ENCODE peak calls at places on chromosomes 6 and 20, in four cellular contexts. U is HepG2, I is K562, W is SK-N-SH. D is an unnamed sample.

GRCh38 chr6:142542704-142543233 is 241.0 kb downstream of the ADGRG6 start:
- DNase-seq in U (no peak), I (peak), W (no peak), D (no peak)

GRCh38 chr6:63554782-63555181 is 17.5 kb upstream of the LOC128125822 start:
- DNase-seq in U (no peak), I (no peak), W (no peak), D (no peak)

GRCh38 chr6:169168706-169169105 is 84.9 kb downstream of the THBS2 start:
- DNase-seq in U (no peak), I (no peak), W (peak), D (no peak)

GRCh38 chr6:9482030-9482731 is 932.7 kb downstream of the TFAP2A start:
- DNase-seq in U (no peak), I (no peak), W (no peak), D (no peak)

GRCh38 chr20:33983371-33983770 is 10.3 kb upstream of the RALY start:
- DNase-seq in U (no peak), I (no peak), W (no peak), D (no peak)

GRCh38 chr6:64520050-64520449 is 884.4 kb downstream of the PHF3 start:
- DNase-seq in U (no peak), I (no peak), W (no peak), D (no peak)

GRCh38 chr6:223763-224162 is 68.5 kb upstream of the DUSP22 start:
- DNase-seq in U (no peak), I (no peak), W (no peak), D (no peak)

GRCh38 chr6:119608994-119609393 is 259.4 kb upstream of the MAN1A1 start:
- DNase-seq in U (no peak), I (no peak), W (no peak), D (peak)

GRCh38 chr6:42808492-42809483 is 26.9 kb downstream of the BICRAL start:
- DNase-seq in U (no peak), I (no peak), W (no peak), D (no peak)

GRCh38 chr6:125699591-125699990 is 49.8 kb upstream of the HEY2 start:
- DNase-seq in U (no peak), I (no peak), W (no peak), D (no peak)

GRCh38 chr20:1417273-1417672 is 24.4 kb upstream of the FKBP1A start:
- DNase-seq in U (peak), I (no peak), W (no peak), D (no peak)

GRCh38 chr6:150091466-150091865 is 22.5 kb upstream of the ULBP3 start:
- DNase-seq in U (no peak), I (no peak), W (no peak), D (no peak)

GRCh38 chr20:41169184-41169690 is 31.9 kb downstream of the PLCG1 start:
- DNase-seq in U (no peak), I (no peak), W (no peak), D (no peak)

GRCh38 chr6:88964509-88964908 is 1.1 kb upstream of the RNGTT start:
- DNase-seq in U (no peak), I (peak), W (no peak), D (no peak)

GRCh38 chr6:119814609-119815400 is 465.2 kb upstream of the MAN1A1 start:
- DNase-seq in U (no peak), I (no peak), W (no peak), D (no peak)

GRCh38 chr6:72446427-72446826 is 175.4 kb upstream of the KCNQ5 start:
- DNase-seq in U (no peak), I (no peak), W (no peak), D (no peak)

GRCh38 chr6:132798820-132799538 is 542 bp upstream of the SLC18B1 start:
- DNase-seq in U (peak), I (peak), W (peak), D (peak)

GRCh38 chr6:98572579-98572978 is 261.8 kb upstream of the POU3F2 start:
- DNase-seq in U (no peak), I (no peak), W (no peak), D (no peak)

GRCh38 chr20:8853805-8854338 is 215.0 kb upstream of the PLCB4 start:
- DNase-seq in U (peak), I (peak), W (peak), D (no peak)

GRCh38 chr20:63167026-63167917 is 48.7 kb downstream of the YTHDF1 start:
- DNase-seq in U (no peak), I (peak), W (peak), D (no peak)

GRCh38 chr20:59016795-59017492 is 2.3 kb upstream of the TUBB1 start:
- DNase-seq in U (peak), I (no peak), W (no peak), D (no peak)

GRCh38 chr20:59017493-59018231 is 1.6 kb upstream of the TUBB1 start:
- DNase-seq in U (no peak), I (no peak), W (no peak), D (no peak)

GRCh38 chr20:59019217-59019616 is at the start of gene TUBB1:
- DNase-seq in U (no peak), I (peak), W (no peak), D (no peak)

GRCh38 chr20:59020938-59021551 is 1.8 kb downstream of the TUBB1 start:
- DNase-seq in U (no peak), I (peak), W (no peak), D (no peak)

GRCh38 chr20:59018817-59019216 is 412 bp upstream of the TUBB1 start:
- DNase-seq in U (no peak), I (no peak), W (no peak), D (no peak)
- TF ChIP-seq FOXJ3 in U (no peak), I (no peak), W (no peak), D (no peak)

GRCh38 chr6:154572592-154572991 is 62.1 kb upstream of the CNKSR3 start:
- DNase-seq in U (no peak), I (no peak), W (no peak), D (no peak)

GRCh38 chr6:154570505-154570904 is 60.0 kb upstream of the CNKSR3 start:
- DNase-seq in U (no peak), I (no peak), W (no peak), D (no peak)

GRCh38 chr6:154567695-154568220 is 57.3 kb upstream of the CNKSR3 start:
- DNase-seq in U (no peak), I (no peak), W (no peak), D (no peak)

GRCh38 chr6:154566866-154567265 is 56.4 kb upstream of the CNKSR3 start:
- DNase-seq in U (no peak), I (no peak), W (no peak), D (no peak)

DNA sequence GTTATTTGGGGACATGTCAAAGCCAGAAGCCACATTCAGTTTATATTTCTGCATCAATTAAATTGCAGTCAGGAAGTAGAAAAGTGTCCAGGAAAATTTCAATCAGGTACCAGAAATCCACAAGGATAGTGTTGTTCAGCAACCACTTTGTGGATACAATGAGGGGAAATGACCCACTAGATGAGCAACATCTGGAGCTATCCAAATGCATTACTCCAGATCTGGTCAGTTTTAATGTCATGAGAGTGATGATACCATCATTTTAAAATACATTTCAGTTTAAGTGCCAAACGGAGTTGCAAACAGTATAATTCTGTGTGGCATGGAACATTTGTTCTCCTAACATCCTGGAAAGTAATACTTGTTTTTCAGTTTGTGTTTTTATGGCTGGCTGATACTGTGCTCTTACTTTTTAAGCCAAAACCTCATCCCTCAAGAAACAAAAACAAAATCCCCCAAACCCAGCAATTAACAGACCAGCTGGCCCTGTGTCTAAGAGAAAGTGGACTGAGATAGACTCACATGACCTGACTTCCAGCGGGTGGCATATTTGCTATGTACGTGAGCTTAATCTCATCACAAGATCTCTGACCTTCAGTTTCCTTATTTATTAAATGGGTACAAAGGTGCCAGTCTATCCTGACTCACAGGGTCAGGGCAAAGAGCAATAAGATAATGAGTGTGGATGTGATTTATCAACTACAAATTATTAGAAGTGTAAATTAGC is 58.8 kb upstream of the CNKSR3 start:
- DNase-seq in U (no peak), I (no peak), W (peak), D (no peak)
- TF ChIP-seq FOXJ3 in U (no peak), I (no peak), W (peak), D (no peak)

DNA sequence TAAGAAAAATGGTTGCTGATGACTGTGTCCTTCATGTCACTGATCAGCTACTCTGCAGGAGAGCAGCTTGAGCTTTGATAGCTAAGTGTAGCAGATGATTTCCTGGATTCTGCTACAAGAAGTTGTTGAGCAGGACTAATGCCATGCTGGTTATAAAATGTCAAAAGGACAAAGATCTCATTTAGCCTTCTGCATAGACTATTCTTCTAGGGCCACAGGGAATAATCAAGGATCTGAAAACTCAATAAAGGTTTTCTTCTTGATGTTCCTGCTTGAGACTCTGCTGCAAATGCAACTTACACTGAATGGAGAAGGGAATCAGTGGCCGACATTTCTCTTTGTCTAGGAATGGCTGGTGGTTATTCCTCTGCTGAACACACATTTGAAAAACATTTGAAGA is 360.3 kb upstream of the PTCHD4 start:
- DNase-seq in U (no peak), I (no peak), W (no peak), D (no peak)
- TF ChIP-seq FOXJ3 in U (no peak), I (no peak), W (no peak), D (no peak)

GRCh38 chr6:33772902-33773472 is 15.9 kb downstream of the LEMD2 start:
- DNase-seq in U (no peak), I (no peak), W (no peak), D (no peak)

GRCh38 chr6:33770116-33770832 is 18.7 kb downstream of the LEMD2 start:
- DNase-seq in U (no peak), I (no peak), W (no peak), D (no peak)

GRCh38 chr6:33772114-33772830 is 16.7 kb downstream of the LEMD2 start:
- DNase-seq in U (no peak), I (no peak), W (no peak), D (no peak)

GRCh38 chr6:33770833-33771341 is 18.0 kb downstream of the LEMD2 start:
- DNase-seq in U (no peak), I (no peak), W (no peak), D (no peak)

GRCh38 chr6:33771342-33772113 is 17.4 kb downstream of the LEMD2 start:
- DNase-seq in U (no peak), I (peak), W (peak), D (peak)
- TF ChIP-seq FOXJ3 in U (no peak), I (no peak), W (no peak), D (no peak)

GRCh38 chr6:7086488-7086887 is 21.3 kb upstream of the RREB1 start:
- DNase-seq in U (no peak), I (no peak), W (no peak), D (no peak)
- TF ChIP-seq FOXJ3 in U (no peak), I (no peak), W (no peak), D (no peak)

GRCh38 chr6:84033523-84034451 is at the start of gene MRAP2:
- DNase-seq in U (no peak), I (peak), W (peak), D (peak)
- TF ChIP-seq FOXJ3 in U (no peak), I (no peak), W (no peak), D (no peak)

DNA sequence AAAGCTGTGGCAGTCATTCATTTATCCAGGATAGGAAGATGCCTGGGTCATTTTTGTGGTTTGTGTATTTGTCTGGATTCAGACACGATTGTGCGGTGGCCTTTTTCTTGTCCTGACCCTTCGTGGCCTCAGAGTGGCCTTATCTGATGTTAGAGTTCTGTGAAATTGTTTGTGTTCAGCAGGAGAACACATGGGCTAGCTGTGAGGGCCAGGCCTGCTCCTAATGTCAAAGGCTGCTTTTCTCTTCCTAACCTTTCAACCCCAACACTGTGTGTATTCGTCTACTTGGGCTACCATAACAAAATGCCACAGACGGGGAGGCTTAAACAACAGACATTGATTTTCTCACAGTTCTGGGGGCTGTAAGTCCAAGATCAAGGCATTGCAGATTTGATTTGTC is 321.8 kb downstream of the CD83 start:
- DNase-seq in U (no peak), I (no peak), W (no peak), D (no peak)
- TF ChIP-seq FOXJ3 in U (no peak), I (no peak), W (no peak), D (no peak)

DNA sequence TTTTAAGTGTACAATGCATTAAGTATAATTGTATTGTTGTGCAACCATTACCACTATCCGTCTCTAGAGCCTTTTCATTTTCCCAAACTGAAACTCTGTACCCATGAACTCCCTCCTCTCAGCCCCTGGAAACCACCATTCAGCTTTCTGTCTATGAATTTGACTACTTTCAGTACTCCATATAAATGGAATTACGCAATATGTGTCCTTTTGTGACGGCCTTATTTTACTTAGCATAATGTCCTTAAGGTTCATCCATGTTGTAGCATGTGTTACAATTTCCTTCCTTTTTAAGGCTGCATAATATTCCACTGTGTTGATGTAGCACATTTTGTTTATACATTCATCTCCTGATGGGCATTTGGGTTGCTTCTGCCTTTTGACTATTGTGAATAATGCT is 143.6 kb upstream of the KCNG1 start:
- DNase-seq in U (no peak), I (no peak), W (no peak), D (no peak)
- TF ChIP-seq FOXJ3 in U (no peak), I (no peak), W (no peak), D (no peak)

DNA sequence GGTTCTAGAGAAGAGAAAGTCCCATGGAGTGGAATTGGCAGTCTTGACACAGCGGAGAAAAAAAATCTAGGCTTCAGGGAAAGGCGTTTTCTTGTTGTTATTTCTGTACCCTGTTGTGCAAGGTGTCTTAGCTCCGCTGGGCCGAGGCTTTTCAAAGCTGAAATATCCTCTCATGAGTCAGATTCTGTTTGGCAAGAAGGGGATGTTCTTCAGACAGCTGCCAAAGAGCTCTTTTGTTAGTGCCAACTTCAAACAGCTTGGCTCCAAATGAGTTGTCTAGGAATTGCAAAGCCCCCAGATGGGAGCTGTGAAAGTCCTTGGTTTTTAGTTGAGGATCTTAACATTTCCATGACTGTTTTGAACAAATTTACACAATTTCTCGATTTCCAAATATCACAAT is 45.6 kb downstream of the LRRN4 start:
- DNase-seq in U (peak), I (no peak), W (no peak), D (no peak)
- TF ChIP-seq FOXJ3 in U (no peak), I (no peak), W (no peak), D (no peak)

DNA sequence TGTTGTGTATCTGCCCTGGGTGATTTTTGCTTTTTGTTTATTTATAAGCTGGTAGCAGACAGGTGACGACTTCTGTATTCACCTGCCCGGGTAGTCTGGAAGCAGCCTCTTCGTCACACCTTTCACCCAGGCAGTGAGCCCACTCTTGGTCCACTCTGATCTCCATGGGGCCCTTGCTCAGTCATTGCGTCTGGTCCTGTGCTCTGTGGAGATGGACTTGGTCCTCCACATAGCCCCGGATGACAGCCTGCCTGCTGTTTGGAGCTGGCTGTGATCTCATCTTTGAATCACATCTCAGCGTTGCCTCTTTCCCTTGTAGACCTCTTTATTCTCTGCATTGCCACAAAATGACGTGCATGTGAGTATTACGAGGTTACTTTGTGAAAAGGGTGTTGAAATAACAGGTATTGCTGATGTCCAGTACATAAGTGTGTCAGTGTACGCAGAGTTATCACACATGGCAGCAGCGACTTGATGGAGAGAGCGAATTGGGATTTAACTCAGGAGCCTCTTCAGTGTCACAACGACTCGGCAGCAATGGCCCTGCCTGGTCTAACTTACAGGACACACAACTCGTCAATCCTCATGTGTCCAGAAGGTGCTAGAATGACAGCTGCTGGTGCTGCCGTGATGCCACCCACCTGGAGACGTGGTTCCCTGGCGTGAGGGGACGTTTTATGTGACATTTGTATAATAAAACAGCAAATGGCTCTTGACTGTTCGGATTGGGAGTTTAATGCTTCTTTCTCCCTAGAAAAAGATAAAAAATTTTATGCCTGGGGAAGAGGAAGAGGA is 24.2 kb upstream of the FRMD1 start:
- DNase-seq in U (no peak), I (no peak), W (no peak), D (no peak)
- TF ChIP-seq FOXJ3 in U (no peak), I (no peak), W (no peak), D (no peak)

D was measured in WTC11.